ENCODE peak calls at places on chromosomes 13 and 19, in eight cellular contexts. One of them, this sample, is unnamed.

GRCh38 chr13:46577656-46578589 is 25.0 kb downstream of the LRCH1 start:
- DNase-seq in HFFc6: peak
- DNase-seq in EH: peak
- DNase-seq in cardiac muscle cell: no peak
- DNase-seq in caudate nucleus: no peak
- DNase-seq in ELR: no peak
- DNase-seq in sigmoid colon: peak
- DNase-seq in fibroblast of the conjunctiva: no peak
- DNase-seq in this sample: peak

GRCh38 chr19:17933414-17934129 is 757 bp downstream of the CCDC124 start:
- DNase-seq in EH: peak
- DNase-seq in ELR: peak
- DNase-seq in fibroblast of the conjunctiva: no peak
- DNase-seq in sigmoid colon: no peak
- DNase-seq in caudate nucleus: no peak
- DNase-seq in HFFc6: peak
- DNase-seq in cardiac muscle cell: peak
- DNase-seq in this sample: peak

GRCh38 chr19:4969772-4970531 is 1.0 kb downstream of the KDM4B start:
- DNase-seq in fibroblast of the conjunctiva: no peak
- DNase-seq in EH: peak
- DNase-seq in cardiac muscle cell: peak
- DNase-seq in caudate nucleus: no peak
- DNase-seq in ELR: peak
- DNase-seq in HFFc6: no peak
- DNase-seq in sigmoid colon: no peak
- DNase-seq in this sample: peak

GRCh38 chr19:47863514-47863936 is 4.5 kb downstream of the TPRX2 start:
- DNase-seq in sigmoid colon: peak
- DNase-seq in EH: peak
- DNase-seq in caudate nucleus: no peak
- DNase-seq in cardiac muscle cell: peak
- DNase-seq in fibroblast of the conjunctiva: peak
- DNase-seq in ELR: peak
- DNase-seq in HFFc6: peak
- DNase-seq in this sample: peak

GRCh38 chr13:41613984-41614581 is 156.7 kb downstream of the RGCC start:
- DNase-seq in ELR: peak
- DNase-seq in caudate nucleus: no peak
- DNase-seq in EH: peak
- DNase-seq in cardiac muscle cell: peak
- DNase-seq in fibroblast of the conjunctiva: peak
- DNase-seq in sigmoid colon: peak
- DNase-seq in HFFc6: peak
- DNase-seq in this sample: peak

GRCh38 chr19:3983936-3984583 is 1.2 kb downstream of the EEF2 start:
- DNase-seq in ELR: peak
- DNase-seq in caudate nucleus: no peak
- DNase-seq in cardiac muscle cell: peak
- DNase-seq in fibroblast of the conjunctiva: no peak
- DNase-seq in EH: peak
- DNase-seq in sigmoid colon: peak
- DNase-seq in HFFc6: no peak
- DNase-seq in this sample: peak

GRCh38 chr19:35805518-35806102 is 7.0 kb downstream of the PRODH2 start:
- DNase-seq in HFFc6: no peak
- DNase-seq in ELR: no peak
- DNase-seq in caudate nucleus: no peak
- DNase-seq in cardiac muscle cell: no peak
- DNase-seq in sigmoid colon: peak
- DNase-seq in fibroblast of the conjunctiva: no peak
- DNase-seq in EH: no peak
- DNase-seq in this sample: no peak

GRCh38 chr13:49303533-49304252 is 56.0 kb downstream of the CDADC1 start:
- DNase-seq in EH: no peak
- DNase-seq in sigmoid colon: peak
- DNase-seq in cardiac muscle cell: no peak
- DNase-seq in HFFc6: no peak
- DNase-seq in ELR: peak
- DNase-seq in caudate nucleus: no peak
- DNase-seq in fibroblast of the conjunctiva: no peak
- DNase-seq in this sample: no peak

GRCh38 chr19:13846533-13847032 is 30.4 kb upstream of the NANOS3 start:
- DNase-seq in fibroblast of the conjunctiva: no peak
- DNase-seq in ELR: peak
- DNase-seq in cardiac muscle cell: peak
- DNase-seq in EH: peak
- DNase-seq in caudate nucleus: no peak
- DNase-seq in sigmoid colon: peak
- DNase-seq in HFFc6: peak
- DNase-seq in this sample: peak

GRCh38 chr19:11203194-11204075 is 6.1 kb upstream of the KANK2 start:
- DNase-seq in ELR: peak
- DNase-seq in sigmoid colon: peak
- DNase-seq in EH: peak
- DNase-seq in fibroblast of the conjunctiva: peak
- DNase-seq in HFFc6: peak
- DNase-seq in caudate nucleus: no peak
- DNase-seq in cardiac muscle cell: peak
- DNase-seq in this sample: peak

GRCh38 chr13:99686157-99686572 is 184.9 kb downstream of the TM9SF2 start:
- DNase-seq in caudate nucleus: peak
- DNase-seq in EH: peak
- DNase-seq in HFFc6: no peak
- DNase-seq in sigmoid colon: no peak
- DNase-seq in cardiac muscle cell: peak
- DNase-seq in ELR: no peak
- DNase-seq in fibroblast of the conjunctiva: no peak
- DNase-seq in this sample: no peak

GRCh38 chr19:13847033-13847899 is 29.7 kb upstream of the NANOS3 start:
- DNase-seq in ELR: peak
- DNase-seq in fibroblast of the conjunctiva: peak
- DNase-seq in caudate nucleus: no peak
- DNase-seq in HFFc6: peak
- DNase-seq in EH: peak
- DNase-seq in sigmoid colon: peak
- DNase-seq in cardiac muscle cell: peak
- DNase-seq in this sample: peak

GRCh38 chr19:45769821-45770191 is 754 bp upstream of the SIX5 start:
- DNase-seq in caudate nucleus: no peak
- DNase-seq in sigmoid colon: peak
- DNase-seq in HFFc6: no peak
- DNase-seq in EH: no peak
- DNase-seq in cardiac muscle cell: no peak
- DNase-seq in ELR: peak
- DNase-seq in fibroblast of the conjunctiva: no peak
- DNase-seq in this sample: peak

GRCh38 chr13:93987458-93987857 is 492.0 kb downstream of the DCT start:
- DNase-seq in sigmoid colon: no peak
- DNase-seq in caudate nucleus: no peak
- DNase-seq in ELR: no peak
- DNase-seq in HFFc6: no peak
- DNase-seq in cardiac muscle cell: no peak
- DNase-seq in fibroblast of the conjunctiva: no peak
- DNase-seq in EH: no peak
- DNase-seq in this sample: no peak

GRCh38 chr19:4844348-4845179 is 13.1 kb upstream of the TICAM1 start:
- DNase-seq in fibroblast of the conjunctiva: peak
- DNase-seq in EH: peak
- DNase-seq in caudate nucleus: no peak
- DNase-seq in HFFc6: no peak
- DNase-seq in ELR: no peak
- DNase-seq in cardiac muscle cell: peak
- DNase-seq in sigmoid colon: peak
- DNase-seq in this sample: peak

GRCh38 chr13:94672400-94672799 is 39.9 kb downstream of the SOX21 start:
- DNase-seq in cardiac muscle cell: no peak
- DNase-seq in ELR: no peak
- DNase-seq in EH: no peak
- DNase-seq in HFFc6: no peak
- DNase-seq in caudate nucleus: no peak
- DNase-seq in sigmoid colon: no peak
- DNase-seq in fibroblast of the conjunctiva: no peak
- DNase-seq in this sample: no peak

GRCh38 chr13:92590503-92590908 is 636.1 kb upstream of the GPC6 start:
- DNase-seq in cardiac muscle cell: peak
- DNase-seq in ELR: no peak
- DNase-seq in sigmoid colon: no peak
- DNase-seq in EH: no peak
- DNase-seq in fibroblast of the conjunctiva: no peak
- DNase-seq in caudate nucleus: no peak
- DNase-seq in HFFc6: no peak
- DNase-seq in this sample: no peak

GRCh38 chr13:72920097-72920496 is 138.2 kb downstream of the PIBF1 start:
- DNase-seq in cardiac muscle cell: no peak
- DNase-seq in fibroblast of the conjunctiva: no peak
- DNase-seq in sigmoid colon: no peak
- DNase-seq in ELR: no peak
- DNase-seq in EH: peak
- DNase-seq in HFFc6: peak
- DNase-seq in caudate nucleus: peak
- DNase-seq in this sample: no peak

GRCh38 chr13:40589285-40590109 is 76.9 kb downstream of the FOXO1 start:
- DNase-seq in HFFc6: no peak
- DNase-seq in ELR: peak
- DNase-seq in cardiac muscle cell: peak
- DNase-seq in caudate nucleus: no peak
- DNase-seq in fibroblast of the conjunctiva: peak
- DNase-seq in sigmoid colon: peak
- DNase-seq in EH: peak
- DNase-seq in this sample: peak

GRCh38 chr19:52941941-52942370 is 18.7 kb upstream of the ZNF888 start:
- DNase-seq in sigmoid colon: peak
- DNase-seq in caudate nucleus: no peak
- DNase-seq in ELR: peak
- DNase-seq in EH: peak
- DNase-seq in fibroblast of the conjunctiva: no peak
- DNase-seq in cardiac muscle cell: peak
- DNase-seq in HFFc6: peak
- DNase-seq in this sample: peak

GRCh38 chr13:44407891-44408290 is 34.3 kb downstream of the SERP2 start:
- DNase-seq in fibroblast of the conjunctiva: no peak
- DNase-seq in EH: no peak
- DNase-seq in ELR: no peak
- DNase-seq in cardiac muscle cell: no peak
- DNase-seq in sigmoid colon: no peak
- DNase-seq in caudate nucleus: no peak
- DNase-seq in HFFc6: no peak
- DNase-seq in this sample: no peak

This sample was measured in fibroblast of villous mesenchyme.